ENCODE peak calls at places on chromosomes 1 and 21, in five cellular contexts. E is tibial nerve, O is Peyer's patch, D is sigmoid colon, P is thoracic aorta. X is an unnamed sample.

GRCh38 chr1:207355060-207355459 is 33.6 kb downstream of the CD55 start:
- DNase-seq in E (no peak), O (no peak), D (no peak), P (no peak), X (no peak)

GRCh38 chr21:44059710-44060109 is 47.5 kb upstream of the PWP2 start:
- DNase-seq in E (no peak), O (no peak), D (no peak), P (no peak), X (no peak)

GRCh38 chr1:165900576-165901380 is 73.4 kb downstream of the UCK2 start:
- DNase-seq in E (no peak), O (no peak), D (no peak), P (no peak), X (no peak)

GRCh38 chr1:223500560-223501425 is 107.6 kb downstream of the CCDC185 start:
- DNase-seq in E (no peak), O (no peak), D (no peak), P (no peak), X (no peak)

GRCh38 chr1:65308781-65309316 is 494 bp upstream of the DNAJC6 start:
- DNase-seq in E (no peak), O (no peak), D (no peak), P (no peak), X (no peak)

GRCh38 chr1:3211582-3211981 is 142.6 kb downstream of the PRDM16 start:
- DNase-seq in E (no peak), O (no peak), D (no peak), P (no peak), X (no peak)

GRCh38 chr1:200867018-200867811 is 5.6 kb upstream of the GPR25 start:
- DNase-seq in E (no peak), O (no peak), D (no peak), P (no peak), X (no peak)

GRCh38 chr1:42260376-42261078 is 74.5 kb downstream of the FOXJ3 start:
- DNase-seq in E (no peak), O (no peak), D (no peak), P (no peak), X (no peak)

GRCh38 chr1:170407138-170407537 is 124.8 kb upstream of the GORAB start:
- DNase-seq in E (no peak), O (no peak), D (no peak), P (no peak), X (no peak)

GRCh38 chr1:64854674-64855073 is 109.8 kb downstream of the RAVER2 start:
- DNase-seq in E (no peak), O (no peak), D (no peak), P (no peak), X (no peak)

GRCh38 chr1:14782741-14783591 is 184.5 kb downstream of the KAZN start:
- DNase-seq in E (no peak), O (no peak), D (no peak), P (no peak), X (no peak)

GRCh38 chr21:44625756-44626155 is 1.1 kb upstream of the KRTAP10-9 start:
- DNase-seq in E (no peak), O (no peak), D (no peak), P (no peak), X (no peak)

GRCh38 chr1:61727544-61727943 is 2.6 kb upstream of the TM2D1 start:
- DNase-seq in E (no peak), O (no peak), D (no peak), P (no peak), X (no peak)

GRCh38 chr1:158999301-159000069 is 10.2 kb upstream of the IFI16 start:
- DNase-seq in E (peak; percentile 95), O (no peak), D (peak; percentile 94), P (no peak), X (no peak)

GRCh38 chr1:97599447-97599846 is 321.4 kb downstream of the DPYD start:
- DNase-seq in E (no peak), O (no peak), D (no peak), P (no peak), X (no peak)

GRCh38 chr1:74356493-74356892 is 121.3 kb downstream of the TNNI3K start:
- DNase-seq in E (no peak), O (no peak), D (no peak), P (no peak), X (no peak)

GRCh38 chr1:88774151-88774556 is 90.1 kb downstream of the PKN2 start:
- DNase-seq in E (no peak), O (no peak), D (no peak), P (no peak), X (no peak)

GRCh38 chr21:44896561-44897286 is 23.2 kb upstream of the PTTG1IP start:
- DNase-seq in E (no peak), O (no peak), D (no peak), P (no peak), X (no peak)

GRCh38 chr1:27575861-27576331 is 28.0 kb downstream of the AHDC1 start:
- DNase-seq in E (no peak), O (peak; percentile 47), D (peak; percentile 93), P (no peak), X (peak; percentile 42)

GRCh38 chr21:28111151-28111619 is 881.5 kb downstream of the LTN1 start:
- DNase-seq in E (peak; percentile 29), O (no peak), D (peak; percentile 89), P (no peak), X (no peak)

GRCh38 chr1:111990026-111990877 is 784 bp upstream of the KCND3 start:
- DNase-seq in E (no peak), O (no peak), D (no peak), P (no peak), X (no peak)

GRCh38 chr1:36866168-36866814 is 168.0 kb downstream of the GRIK3 start:
- DNase-seq in E (no peak), O (no peak), D (no peak), P (no peak), X (no peak)

GRCh38 chr21:45644041-45644906 is 749 bp downstream of the PCBP3 start:
- DNase-seq in E (no peak), O (no peak), D (no peak), P (no peak), X (no peak)

GRCh38 chr1:42674682-42675081 is 7.5 kb upstream of the YBX1 start:
- DNase-seq in E (no peak), O (no peak), D (no peak), P (no peak), X (no peak)

GRCh38 chr1:111938123-111938522 is 51.3 kb downstream of the KCND3 start:
- DNase-seq in E (no peak), O (no peak), D (peak; percentile 4), P (no peak), X (no peak)

GRCh38 chr1:35708179-35708891 is 10.3 kb downstream of the C1orf216 start:
- DNase-seq in E (no peak), O (no peak), D (no peak), P (no peak), X (no peak)

GRCh38 chr21:36134820-36135390 is at the start of gene CBR3:
- DNase-seq in E (peak; percentile 64), O (peak; percentile 47), D (peak; percentile 83), P (no peak), X (peak; percentile 46)

GRCh38 chr1:52141513-52142219 is at the start of gene ZFYVE9:
- DNase-seq in E (peak; percentile 36), O (peak; percentile 51), D (peak; percentile 83), P (no peak), X (peak; percentile 77)

DNA sequence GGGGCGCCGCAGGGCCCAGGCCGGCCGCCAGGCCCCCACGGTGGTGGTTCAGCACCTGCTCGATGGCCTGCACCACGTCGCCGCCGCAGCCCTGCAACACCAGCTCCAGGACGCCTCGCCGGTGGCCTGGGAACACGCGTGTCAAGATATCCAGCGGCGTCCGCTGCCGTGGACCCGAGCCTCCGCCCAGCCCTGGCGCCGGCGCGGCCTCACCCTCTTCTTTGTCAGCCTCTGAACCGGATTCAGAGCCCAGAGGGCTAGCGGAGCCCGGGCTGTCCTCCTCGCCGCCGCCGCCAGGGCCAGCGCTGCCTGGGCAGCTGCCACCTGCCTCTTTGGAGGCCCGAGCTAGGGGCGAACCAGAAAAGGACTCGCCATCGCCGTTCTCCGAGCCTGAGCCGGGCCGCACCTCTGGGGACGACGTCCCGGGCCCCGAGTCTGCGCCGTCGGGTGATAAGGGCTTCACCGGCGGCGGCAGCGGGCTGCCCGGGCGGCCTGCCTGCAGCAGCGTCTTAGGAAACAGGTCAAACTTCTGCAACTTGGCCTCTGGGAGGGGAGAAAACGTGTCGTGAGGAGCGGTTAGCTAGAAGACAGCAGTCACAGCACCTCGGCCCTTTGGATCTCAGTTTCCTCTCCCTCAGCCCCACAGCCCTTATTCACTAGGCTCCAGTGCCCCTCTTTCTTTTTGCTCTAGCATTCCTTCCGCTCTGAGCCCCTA is 3.9 kb downstream of the DMRTA2 start:
- DNase-seq in E (no peak), O (no peak), D (no peak), P (no peak), X (no peak)
- TF ChIP-seq CTCF in E (no peak), O (no peak), D (no peak), P (peak; percentile 14), X (no peak)

DNA sequence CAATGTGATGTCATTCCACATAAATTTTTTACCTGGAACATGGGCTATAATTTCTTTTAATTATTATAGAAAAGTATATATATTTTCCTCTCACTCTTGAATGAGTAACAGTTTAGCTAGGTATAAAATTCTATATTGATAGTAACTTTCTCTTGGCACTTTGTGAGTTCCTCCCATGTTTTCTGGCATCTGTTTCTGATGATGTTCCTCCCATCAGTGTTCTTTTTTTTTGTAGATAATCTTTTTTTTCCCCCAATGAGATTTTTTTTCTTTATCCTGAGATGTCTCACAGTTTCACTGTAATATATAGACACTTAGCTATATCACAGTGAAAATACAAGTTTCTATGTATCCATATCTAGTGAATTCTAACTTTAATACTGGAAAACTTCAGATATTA is 75.2 kb downstream of the IER5 start:
- DNase-seq in E (no peak), O (no peak), D (no peak), P (no peak), X (no peak)
- TF ChIP-seq CTCF in E (no peak), O (no peak), D (no peak), P (no peak), X (no peak)

GRCh38 chr1:44361478-44361877 is 6.4 kb upstream of the ERI3 start:
- DNase-seq in E (no peak), O (no peak), D (no peak), P (no peak), X (no peak)
- TF ChIP-seq CTCF in E (no peak), O (no peak), D (no peak), P (no peak), X (no peak)

GRCh38 chr1:231372501-231372900 is 34.4 kb downstream of the SPRTN start:
- DNase-seq in E (no peak), O (no peak), D (no peak), P (no peak), X (no peak)

GRCh38 chr1:231363624-231364023 is 25.5 kb downstream of the SPRTN start:
- DNase-seq in E (no peak), O (no peak), D (no peak), P (no peak), X (no peak)

GRCh38 chr1:231374394-231374793 is 36.3 kb downstream of the SPRTN start:
- DNase-seq in E (no peak), O (no peak), D (no peak), P (no peak), X (no peak)

GRCh38 chr1:231369282-231369681 is 31.2 kb downstream of the SPRTN start:
- DNase-seq in E (no peak), O (no peak), D (no peak), P (no peak), X (no peak)
- TF ChIP-seq CTCF in E (no peak), O (no peak), D (no peak), P (no peak), X (no peak)

X was measured in activated B cell treated with CpG ODN at 0.5 μM for 24 hours.